ENCODE peak calls at places on chromosome 17, in five cellular contexts. D is NCI-H345; K is left lung; I is stimulated activated CD8-positive, alpha-beta memory T cell treated with anti-CD3 and anti-CD28 coated beads, Interleukin-7, amount 100 ng/mL, for 1 hour; E is stimulated activated effector memory CD8-positive, alpha-beta T cell treated with anti-CD3 and anti-CD28 coated beads, Interleukin-12 subunit alpha, Interleukin-12 subunit beta, amount 100 ng/mL, for 72 hours. L is an unnamed sample.

GRCh38 chr17:46818319-46818928 is at the start of gene WNT3:
- DNase-seq in E (peak; percentile 76), K (peak; percentile 83), I (no peak), D (peak; percentile 33), L (peak; percentile 51)

GRCh38 chr17:50127661-50128361 is 2.1 kb downstream of the SAMD14 start:
- DNase-seq in K (no peak), D (no peak), I (no peak), E (no peak), L (no peak)

GRCh38 chr17:21199311-21199710 is 14.7 kb downstream of the TMEM11 start:
- DNase-seq in K (no peak), I (no peak), E (no peak), D (no peak), L (no peak)

GRCh38 chr17:56613131-56613530 is 19.6 kb downstream of the NOG start:
- DNase-seq in K (no peak), E (no peak), I (no peak), D (no peak), L (no peak)

GRCh38 chr17:68849673-68850260 is 105.4 kb downstream of the ABCA8 start:
- DNase-seq in K (no peak), I (no peak), E (no peak), D (peak; percentile 84), L (peak; percentile 29)

GRCh38 chr17:43213545-43213944 is 1.9 kb downstream of the TMEM106A start:
- DNase-seq in K (no peak), E (no peak), I (no peak), D (no peak), L (no peak)

GRCh38 chr17:39462644-39463375 is 1.5 kb downstream of the CDK12 start:
- DNase-seq in K (no peak), E (peak; percentile 57), D (no peak), I (no peak), L (no peak)

GRCh38 chr17:33493566-33493965 is 200.5 kb upstream of the ASIC2 start:
- DNase-seq in I (no peak), E (no peak), D (no peak), K (no peak), L (no peak)

GRCh38 chr17:38538906-38539305 is 66.8 kb downstream of the SRCIN1 start:
- DNase-seq in D (peak; percentile 80), E (no peak), K (no peak), I (no peak), L (no peak)

GRCh38 chr17:10631048-10631700 is 25.9 kb downstream of the MYH3 start:
- DNase-seq in K (peak; percentile 83), I (no peak), D (no peak), E (no peak), L (peak; percentile 33)

GRCh38 chr17:72613411-72614292 is 478.8 kb downstream of the SLC39A11 start:
- DNase-seq in K (no peak), D (no peak), I (no peak), E (no peak), L (peak; percentile 75)

GRCh38 chr17:66711936-66712335 is 123.0 kb upstream of the CACNG5 start:
- DNase-seq in E (no peak), I (no peak), D (peak; percentile 58), K (no peak), L (peak; percentile 15)

GRCh38 chr17:60153606-60154355 is 4.0 kb downstream of the CA4 start:
- DNase-seq in K (no peak), D (no peak), E (no peak), I (no peak), L (no peak)